ENCODE peak calls at places on chromosome 5, in five cellular contexts. J is BE2C; D is breast epithelium; I is CD8-positive, alpha-beta T cell; M is adrenal gland. N is an unnamed sample. For H3K36me3, the result is how much of the 10 kb centered on the place peaks cover.

GRCh38 chr5:158154226-158155005 is 295.5 kb upstream of the CLINT1 start:
- DNase-seq in J (no peak), D (peak), I (no peak), M (peak), N (no peak)

GRCh38 chr5:108382784-108383358 is 973 bp upstream of the FBXL17 start:
- DNase-seq in J (no peak), D (no peak), I (peak), M (no peak), N (no peak)

GRCh38 chr5:81450940-81451339 is 57.0 kb upstream of the ACOT12 start:
- DNase-seq in J (no peak), D (no peak), I (no peak), M (no peak), N (no peak)

GRCh38 chr5:107669543-107670027 is 1.2 kb downstream of the EFNA5 start:
- DNase-seq in J (peak), D (peak), I (no peak), M (peak), N (peak)

GRCh38 chr5:117246386-117246785 is 671.8 kb upstream of the SEMA6A start:
- DNase-seq in J (no peak), D (no peak), I (no peak), M (no peak), N (no peak)

GRCh38 chr5:25544652-25545249 is 900.0 kb upstream of the CDH10 start:
- DNase-seq in J (peak), D (no peak), I (no peak), M (peak), N (peak)

GRCh38 chr5:56319281-56320242 is 86.4 kb upstream of the ANKRD55 start:
- DNase-seq in J (peak), D (no peak), I (no peak), M (no peak), N (peak)

GRCh38 chr5:57725628-57726504 is 243.3 kb upstream of the ACTBL2 start:
- DNase-seq in J (peak), D (no peak), I (no peak), M (no peak), N (no peak)

GRCh38 chr5:21701317-21701716 is 1151.8 kb downstream of the CDH12 start:
- DNase-seq in J (no peak), D (no peak), I (no peak), M (no peak), N (no peak)

GRCh38 chr5:11273180-11273882 is 512.3 kb upstream of the DAP start:
- DNase-seq in J (no peak), D (no peak), I (no peak), M (no peak), N (no peak)

GRCh38 chr5:33487256-33487655 is 46.5 kb downstream of the TARS1 start:
- DNase-seq in J (no peak), D (no peak), I (no peak), M (no peak), N (no peak)

GRCh38 chr5:111022301-111022700 is 49.2 kb upstream of the TSLP start:
- DNase-seq in J (no peak), D (no peak), I (no peak), M (no peak), N (no peak)

GRCh38 chr5:21212026-21212425 is 1224.0 kb upstream of the CDH18 start:
- DNase-seq in J (no peak), D (no peak), I (no peak), M (no peak), N (no peak)

GRCh38 chr5:178232124-178232919 is at the start of gene PHYKPL:
- DNase-seq in J (peak), D (peak), I (peak), M (peak), N (peak)

GRCh38 chr5:119269061-119269579 is 86.7 kb upstream of the TNFAIP8 start:
- DNase-seq in J (no peak), D (peak), I (peak), M (peak), N (peak)

GRCh38 chr5:7329712-7330111 is 66.2 kb upstream of the ADCY2 start:
- DNase-seq in J (no peak), D (no peak), I (no peak), M (no peak), N (no peak)

GRCh38 chr5:109281136-109281690 is 128.6 kb downstream of the PJA2 start:
- DNase-seq in J (peak), D (no peak), I (no peak), M (no peak), N (no peak)

GRCh38 chr5:12237837-12238575 is 333.8 kb upstream of the CTNND2 start:
- DNase-seq in J (no peak), D (no peak), I (no peak), M (no peak), N (no peak)

GRCh38 chr5:136729901-136730355 is 364.6 kb upstream of the TRPC7 start:
- DNase-seq in J (no peak), D (no peak), I (no peak), M (no peak), N (no peak)

GRCh38 chr5:139243425-139243965 is 45.3 kb upstream of the SIL1 start:
- DNase-seq in J (no peak), D (no peak), I (no peak), M (no peak), N (no peak)

GRCh38 chr5:3827624-3828023 is 232.0 kb downstream of the IRX1 start:
- DNase-seq in J (no peak), D (no peak), I (no peak), M (no peak), N (no peak)

GRCh38 chr5:20972419-20972925 is 984.5 kb upstream of the CDH18 start:
- DNase-seq in J (peak), D (no peak), I (no peak), M (peak), N (peak)

GRCh38 chr5:159224471-159224870 is 15.1 kb upstream of the RNF145 start:
- DNase-seq in J (no peak), D (no peak), I (no peak), M (no peak), N (no peak)

GRCh38 chr5:78984020-78984610 is 995 bp downstream of the ARSB start:
- DNase-seq in J (no peak), D (no peak), I (no peak), M (no peak), N (no peak)

GRCh38 chr5:166497705-166498104 is 1793.7 kb upstream of the WWC1 start:
- DNase-seq in J (no peak), D (no peak), I (no peak), M (no peak), N (no peak)

GRCh38 chr5:87009146-87009545 is 258.5 kb upstream of the RASA1 start:
- DNase-seq in J (no peak), D (no peak), I (no peak), M (no peak), N (no peak)

GRCh38 chr5:146588331-146588730 is 72.3 kb upstream of the GPR151 start:
- DNase-seq in J (no peak), D (no peak), I (no peak), M (no peak), N (no peak)

GRCh38 chr5:73295447-73295846 is 122.5 kb downstream of the TMEM174 start:
- DNase-seq in J (no peak), D (no peak), I (no peak), M (no peak), N (no peak)

GRCh38 chr5:142576303-142576702 is 109.6 kb downstream of the FGF1 start:
- DNase-seq in J (no peak), D (no peak), I (no peak), M (no peak), N (no peak)

DNA sequence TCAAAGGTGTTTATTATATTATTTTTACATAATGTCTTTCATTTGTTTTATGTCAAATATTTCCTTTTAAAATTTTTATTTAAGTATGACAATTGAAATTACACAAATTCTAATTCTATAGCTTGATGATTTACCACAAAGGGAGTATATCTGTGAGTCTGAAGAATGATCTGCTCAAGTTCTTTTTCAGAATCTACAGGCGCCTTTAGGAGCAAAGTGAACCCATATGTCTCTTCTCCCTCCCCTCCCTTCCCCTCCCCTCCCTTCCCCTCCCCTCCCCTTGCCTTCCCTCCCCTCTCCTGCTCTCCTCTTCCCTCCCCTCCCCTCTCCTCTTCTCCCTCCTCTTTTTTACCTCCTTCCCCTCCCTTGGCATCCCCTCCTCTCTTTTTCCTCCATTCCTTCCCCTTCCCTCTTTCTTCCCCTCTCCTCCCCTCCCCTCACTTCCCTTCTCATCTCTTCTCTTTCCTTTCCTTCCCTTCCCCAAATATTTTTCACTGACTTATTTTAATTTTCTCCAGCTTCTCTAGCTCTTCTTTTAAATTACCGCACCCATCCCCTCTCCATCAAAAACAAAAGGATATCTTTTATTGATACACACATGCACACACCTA is 495.3 kb upstream of the PIK3R1 start:
- DNase-seq in J (no peak), D (no peak), I (no peak), M (no peak), N (no peak)
- H3K36me3 ChIP-seq in J (under half), D (under half), I (under half), M (under half), N (under half)

GRCh38 chr5:179716286-179716685 is 16.3 kb upstream of the MAML1 start:
- DNase-seq in J (no peak), D (no peak), I (no peak), M (no peak), N (no peak)

GRCh38 chr5:179724163-179724562 is 8.5 kb upstream of the MAML1 start:
- DNase-seq in J (no peak), D (no peak), I (no peak), M (no peak), N (no peak)

DNA sequence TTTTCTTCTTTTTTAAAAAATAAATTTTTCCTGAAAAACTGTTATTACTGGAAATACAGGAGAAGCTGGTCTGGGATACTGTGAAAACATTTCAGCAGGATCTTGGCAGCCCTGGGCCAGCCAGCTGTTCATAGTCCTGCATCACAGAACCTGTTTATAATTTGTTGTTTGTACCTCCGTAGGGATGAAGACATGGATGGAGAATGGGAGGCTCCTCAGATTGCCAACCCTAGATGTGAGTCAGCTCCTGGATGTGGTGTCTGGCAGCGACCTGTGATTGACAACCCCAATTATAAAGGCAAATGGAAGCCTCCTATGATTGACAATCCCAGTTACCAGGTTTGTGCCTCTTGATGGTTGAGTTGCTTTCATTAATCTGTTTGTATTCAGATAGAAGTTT is 12.4 kb upstream of the MAML1 start:
- DNase-seq in J (no peak), D (no peak), I (no peak), M (no peak), N (no peak)
- H3K36me3 ChIP-seq in J (half or more), D (under half), I (half or more), M (half or more), N (half or more)

GRCh38 chr5:14486486-14486885 is 95.1 kb upstream of the OTULINL start:
- DNase-seq in J (no peak), D (no peak), I (no peak), M (peak), N (no peak)
- H3K36me3 ChIP-seq in J (half or more), D (under half), I (under half), M (under half), N (half or more)

DNA sequence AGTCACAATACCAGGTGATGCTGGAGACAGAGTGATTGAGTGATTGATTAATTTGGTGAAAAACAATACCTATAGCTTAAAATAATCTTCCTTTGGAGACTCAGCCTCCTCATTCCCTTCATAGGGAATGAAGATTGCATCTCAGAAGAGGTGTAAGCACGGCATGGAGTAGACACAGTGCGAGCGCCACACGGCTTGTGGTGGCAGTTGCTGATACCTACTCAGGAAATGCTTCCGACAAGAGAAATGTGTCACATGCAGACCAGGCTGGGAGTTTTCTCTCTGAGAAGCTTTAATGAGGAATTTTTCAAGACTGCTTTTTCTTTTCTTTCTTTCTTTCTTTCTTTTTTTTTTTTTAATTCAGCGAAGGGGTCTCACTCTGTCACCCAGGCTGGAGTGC is 211.8 kb upstream of the OTULINL start:
- DNase-seq in J (no peak), D (no peak), I (no peak), M (no peak), N (no peak)
- H3K36me3 ChIP-seq in J (half or more), D (under half), I (under half), M (half or more), N (half or more)

GRCh38 chr5:150394103-150394502 is 18.6 kb downstream of the CD74 start:
- DNase-seq in J (no peak), D (no peak), I (no peak), M (no peak), N (no peak)

GRCh38 chr5:150389759-150390256 is 22.9 kb downstream of the CD74 start:
- DNase-seq in J (no peak), D (no peak), I (no peak), M (no peak), N (no peak)

GRCh38 chr5:150392680-150393079 is 20.0 kb downstream of the CD74 start:
- DNase-seq in J (no peak), D (no peak), I (no peak), M (no peak), N (no peak)

GRCh38 chr5:150394912-150395689 is 17.6 kb downstream of the CD74 start:
- DNase-seq in J (no peak), D (no peak), I (no peak), M (no peak), N (no peak)

DNA sequence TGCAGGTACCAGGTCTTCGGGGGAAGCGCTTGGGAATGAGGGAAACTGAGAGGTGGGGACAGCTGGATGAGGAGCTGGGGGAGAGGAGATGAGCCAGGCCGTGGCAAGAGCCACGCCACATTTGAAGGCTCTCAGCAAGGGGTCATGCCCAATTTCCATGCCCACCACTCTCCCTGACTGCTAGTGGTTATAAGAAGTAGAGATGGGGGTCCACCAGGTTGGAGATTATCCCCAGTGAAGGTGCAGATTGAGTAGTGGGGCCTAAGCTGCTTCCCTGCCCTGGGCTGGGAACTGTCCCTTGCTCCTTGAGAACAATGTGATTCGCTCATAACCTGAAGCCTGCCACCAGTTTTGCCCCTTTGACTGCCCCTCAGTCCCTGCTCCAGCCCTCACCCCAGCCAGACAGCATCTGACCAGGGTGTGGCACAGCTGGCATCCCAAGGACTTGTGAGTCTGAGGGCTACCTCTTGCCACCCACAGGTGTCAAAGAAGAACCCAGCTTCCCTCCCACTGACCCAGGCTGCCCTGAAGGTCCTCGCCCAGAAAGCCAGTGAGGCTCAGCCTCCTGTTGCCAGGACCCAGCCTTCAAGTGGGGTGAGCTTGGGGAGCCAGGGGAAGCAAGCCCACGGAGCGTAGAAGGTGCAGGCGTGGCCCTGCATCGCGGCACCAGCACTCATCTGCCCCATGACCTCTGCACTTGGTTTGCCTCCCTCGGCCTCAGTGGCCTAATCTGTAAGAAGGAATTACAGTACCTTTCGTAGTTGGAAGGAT is 21.5 kb downstream of the CD74 start:
- DNase-seq in J (no peak), D (no peak), I (no peak), M (no peak), N (no peak)
- H3K36me3 ChIP-seq in J (half or more), D (under half), I (half or more), M (half or more), N (under half)

DNA sequence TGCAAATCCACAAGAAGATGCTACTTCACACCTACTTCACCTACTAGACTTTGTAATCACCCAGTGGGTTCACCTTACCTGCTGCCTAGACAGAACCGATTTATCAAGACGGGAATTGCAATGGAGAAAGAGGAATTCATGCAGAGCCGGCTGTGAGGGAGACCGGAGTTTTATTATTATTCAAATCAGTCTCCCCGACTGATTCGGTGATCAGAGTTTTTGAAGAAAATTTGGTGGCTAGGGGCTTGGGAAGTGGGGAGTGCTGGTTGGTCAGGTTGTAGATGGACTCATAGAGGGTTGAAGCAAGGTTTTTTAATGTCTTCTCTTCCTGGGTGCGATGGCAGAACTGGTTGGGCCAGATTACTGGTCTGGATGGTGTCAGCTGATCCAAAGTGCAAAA is 23.4 kb downstream of the SFXN1 start:
- DNase-seq in J (no peak), D (no peak), I (no peak), M (no peak), N (no peak)
- H3K36me3 ChIP-seq in J (half or more), D (under half), I (under half), M (under half), N (under half)

GRCh38 chr5:149841844-149842793 is 102.5 kb downstream of the PDE6A start:
- DNase-seq in J (no peak), D (no peak), I (no peak), M (no peak), N (no peak)
- H3K36me3 ChIP-seq in J (under half), D (under half), I (under half), M (under half), N (under half)

GRCh38 chr5:60636001-60636400 is 64.0 kb downstream of the DEPDC1B start:
- DNase-seq in J (no peak), D (no peak), I (no peak), M (no peak), N (no peak)

GRCh38 chr5:60632153-60632552 is 67.8 kb downstream of the DEPDC1B start:
- DNase-seq in J (no peak), D (no peak), I (no peak), M (no peak), N (no peak)

GRCh38 chr5:60634054-60634453 is 65.9 kb downstream of the DEPDC1B start:
- DNase-seq in J (no peak), D (no peak), I (no peak), M (no peak), N (no peak)

GRCh38 chr5:60630836-60631235 is 69.1 kb downstream of the DEPDC1B start:
- DNase-seq in J (no peak), D (no peak), I (no peak), M (no peak), N (no peak)

GRCh38 chr5:60633336-60633735 is 66.6 kb downstream of the DEPDC1B start:
- DNase-seq in J (no peak), D (no peak), I (no peak), M (no peak), N (no peak)
- H3K36me3 ChIP-seq in J (under half), D (under half), I (under half), M (under half), N (under half)

GRCh38 chr5:96761618-96762017 is 46.1 kb downstream of the ERAP1 start:
- DNase-seq in J (no peak), D (no peak), I (no peak), M (no peak), N (no peak)
- H3K36me3 ChIP-seq in J (under half), D (under half), I (under half), M (half or more), N (under half)

DNA sequence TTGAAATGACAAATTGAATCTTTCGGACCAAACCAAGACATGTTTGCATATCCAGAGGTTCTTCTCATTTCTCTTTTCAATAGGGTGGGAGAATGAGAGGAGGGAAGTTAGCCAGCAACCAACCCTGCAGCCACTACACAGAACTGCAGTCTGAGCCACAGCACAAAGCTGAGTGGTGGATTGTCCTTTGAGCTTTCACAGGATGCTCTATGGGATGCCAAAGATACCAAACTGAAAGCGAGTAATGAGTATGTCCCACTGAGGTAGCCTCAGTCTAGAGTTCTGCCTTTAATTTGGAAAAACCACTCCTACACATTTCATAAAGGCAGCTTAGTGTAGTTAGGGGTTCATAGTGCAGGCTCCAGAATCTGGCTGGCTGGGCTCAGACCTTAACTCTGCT is 114.9 kb downstream of the MARCHF3 start:
- DNase-seq in J (no peak), D (no peak), I (no peak), M (no peak), N (no peak)
- H3K36me3 ChIP-seq in J (under half), D (under half), I (under half), M (under half), N (under half)

N was measured in lung.